ENCODE peak calls at places on chromosome 2, in nine cellular contexts. One of them, this sample, is unnamed.
A peak's percentile ranks its signal among the peaks of the same experiment; 100 is the strongest.

GRCh38 chr2:59584958-59585357 is 968.5 kb downstream of the BCL11A start:
- DNase-seq in epithelial cell of esophagus: peak; percentile 9
- DNase-seq in neural crest cell: peak; percentile 5
- DNase-seq in NCI-H1092 treated with DMSO at 0.1 percent for 48 hours: peak; percentile 48
- DNase-seq in central memory CD4-positive, alpha-beta T cell: no peak
- DNase-seq in HFFc6: no peak
- DNase-seq in tibial nerve: no peak
- DNase-seq in AG10803: no peak
- DNase-seq in A549: no peak
- DNase-seq in this sample: no peak

GRCh38 chr2:157871415-157871814 is 4.7 kb downstream of the ACVR1 start:
- DNase-seq in epithelial cell of esophagus: no peak
- DNase-seq in neural crest cell: no peak
- DNase-seq in NCI-H1092 treated with DMSO at 0.1 percent for 48 hours: no peak
- DNase-seq in central memory CD4-positive, alpha-beta T cell: no peak
- DNase-seq in HFFc6: no peak
- DNase-seq in tibial nerve: no peak
- DNase-seq in AG10803: no peak
- DNase-seq in A549: no peak
- DNase-seq in this sample: no peak

GRCh38 chr2:199384043-199384442 is 73.7 kb downstream of the SATB2 start:
- DNase-seq in epithelial cell of esophagus: no peak
- DNase-seq in neural crest cell: no peak
- DNase-seq in NCI-H1092 treated with DMSO at 0.1 percent for 48 hours: no peak
- DNase-seq in central memory CD4-positive, alpha-beta T cell: no peak
- DNase-seq in HFFc6: no peak
- DNase-seq in tibial nerve: no peak
- DNase-seq in AG10803: no peak
- DNase-seq in A549: no peak
- DNase-seq in this sample: no peak

GRCh38 chr2:122863516-122863915 is 1108.1 kb downstream of the TSN start:
- DNase-seq in epithelial cell of esophagus: no peak
- DNase-seq in neural crest cell: no peak
- DNase-seq in NCI-H1092 treated with DMSO at 0.1 percent for 48 hours: no peak
- DNase-seq in central memory CD4-positive, alpha-beta T cell: no peak
- DNase-seq in HFFc6: no peak
- DNase-seq in tibial nerve: no peak
- DNase-seq in AG10803: no peak
- DNase-seq in A549: no peak
- DNase-seq in this sample: no peak

GRCh38 chr2:222878877-222879601 is 18.2 kb downstream of the ACSL3 start:
- DNase-seq in epithelial cell of esophagus: peak; percentile 91
- DNase-seq in neural crest cell: no peak
- DNase-seq in NCI-H1092 treated with DMSO at 0.1 percent for 48 hours: no peak
- DNase-seq in central memory CD4-positive, alpha-beta T cell: no peak
- DNase-seq in HFFc6: peak; percentile 70
- DNase-seq in tibial nerve: no peak
- DNase-seq in AG10803: peak; percentile 34
- DNase-seq in A549: peak; percentile 22
- DNase-seq in this sample: no peak

GRCh38 chr2:33238111-33238510 is 238.3 kb upstream of the RASGRP3 start:
- DNase-seq in epithelial cell of esophagus: peak; percentile 81
- DNase-seq in neural crest cell: no peak
- DNase-seq in NCI-H1092 treated with DMSO at 0.1 percent for 48 hours: no peak
- DNase-seq in central memory CD4-positive, alpha-beta T cell: no peak
- DNase-seq in HFFc6: peak; percentile 70
- DNase-seq in tibial nerve: no peak
- DNase-seq in AG10803: peak; percentile 36
- DNase-seq in A549: no peak
- DNase-seq in this sample: no peak

GRCh38 chr2:27133905-27134780 is at the start of gene PREB:
- DNase-seq in epithelial cell of esophagus: peak; percentile 94
- DNase-seq in neural crest cell: peak; percentile 99
- DNase-seq in NCI-H1092 treated with DMSO at 0.1 percent for 48 hours: peak; percentile 86
- DNase-seq in central memory CD4-positive, alpha-beta T cell: peak; percentile 98
- DNase-seq in HFFc6: peak; percentile 92
- DNase-seq in tibial nerve: peak; percentile 85
- DNase-seq in AG10803: peak; percentile 90
- DNase-seq in A549: peak; percentile 93
- DNase-seq in this sample: peak; percentile 97

GRCh38 chr2:132668986-132669853 is 785 bp downstream of the LYPD1 start:
- DNase-seq in epithelial cell of esophagus: no peak
- DNase-seq in neural crest cell: peak; percentile 22
- DNase-seq in NCI-H1092 treated with DMSO at 0.1 percent for 48 hours: peak; percentile 32
- DNase-seq in central memory CD4-positive, alpha-beta T cell: no peak
- DNase-seq in HFFc6: no peak
- DNase-seq in tibial nerve: no peak
- DNase-seq in AG10803: no peak
- DNase-seq in A549: no peak
- DNase-seq in this sample: no peak

GRCh38 chr2:20675701-20676352 is 8.9 kb downstream of the GDF7 start:
- DNase-seq in epithelial cell of esophagus: peak; percentile 61
- DNase-seq in neural crest cell: no peak
- DNase-seq in NCI-H1092 treated with DMSO at 0.1 percent for 48 hours: no peak
- DNase-seq in central memory CD4-positive, alpha-beta T cell: no peak
- DNase-seq in HFFc6: no peak
- DNase-seq in tibial nerve: no peak
- DNase-seq in AG10803: no peak
- DNase-seq in A549: no peak
- DNase-seq in this sample: no peak

GRCh38 chr2:176768185-176768584 is 444.4 kb upstream of the HNRNPA3 start:
- DNase-seq in epithelial cell of esophagus: no peak
- DNase-seq in neural crest cell: no peak
- DNase-seq in NCI-H1092 treated with DMSO at 0.1 percent for 48 hours: peak; percentile 4
- DNase-seq in central memory CD4-positive, alpha-beta T cell: no peak
- DNase-seq in HFFc6: no peak
- DNase-seq in tibial nerve: no peak
- DNase-seq in AG10803: no peak
- DNase-seq in A549: no peak
- DNase-seq in this sample: no peak

GRCh38 chr2:122081743-122082142 is 326.3 kb downstream of the TSN start:
- DNase-seq in epithelial cell of esophagus: no peak
- DNase-seq in neural crest cell: no peak
- DNase-seq in NCI-H1092 treated with DMSO at 0.1 percent for 48 hours: peak; percentile 21
- DNase-seq in central memory CD4-positive, alpha-beta T cell: no peak
- DNase-seq in HFFc6: no peak
- DNase-seq in tibial nerve: no peak
- DNase-seq in AG10803: no peak
- DNase-seq in A549: no peak
- DNase-seq in this sample: no peak

GRCh38 chr2:158458617-158458920 is 1.8 kb downstream of the PKP4 start:
- DNase-seq in epithelial cell of esophagus: no peak
- DNase-seq in neural crest cell: no peak
- DNase-seq in NCI-H1092 treated with DMSO at 0.1 percent for 48 hours: no peak
- DNase-seq in central memory CD4-positive, alpha-beta T cell: no peak
- DNase-seq in HFFc6: no peak
- DNase-seq in tibial nerve: no peak
- DNase-seq in AG10803: no peak
- DNase-seq in A549: no peak
- DNase-seq in this sample: no peak

GRCh38 chr2:71466301-71467179 is 13.2 kb downstream of the DYSF start:
- DNase-seq in epithelial cell of esophagus: peak; percentile 35
- DNase-seq in neural crest cell: peak; percentile 32
- DNase-seq in NCI-H1092 treated with DMSO at 0.1 percent for 48 hours: no peak
- DNase-seq in central memory CD4-positive, alpha-beta T cell: no peak
- DNase-seq in HFFc6: no peak
- DNase-seq in tibial nerve: no peak
- DNase-seq in AG10803: peak; percentile 13
- DNase-seq in A549: peak; percentile 46
- DNase-seq in this sample: no peak

GRCh38 chr2:238743243-238744068 is 104.4 kb upstream of the TWIST2 start:
- DNase-seq in epithelial cell of esophagus: no peak
- DNase-seq in neural crest cell: no peak
- DNase-seq in NCI-H1092 treated with DMSO at 0.1 percent for 48 hours: no peak
- DNase-seq in central memory CD4-positive, alpha-beta T cell: no peak
- DNase-seq in HFFc6: no peak
- DNase-seq in tibial nerve: no peak
- DNase-seq in AG10803: no peak
- DNase-seq in A549: no peak
- DNase-seq in this sample: no peak

GRCh38 chr2:56474412-56475158 is 290.8 kb downstream of the CCDC85A start:
- DNase-seq in epithelial cell of esophagus: peak; percentile 21
- DNase-seq in neural crest cell: no peak
- DNase-seq in NCI-H1092 treated with DMSO at 0.1 percent for 48 hours: peak; percentile 88
- DNase-seq in central memory CD4-positive, alpha-beta T cell: no peak
- DNase-seq in HFFc6: peak; percentile 54
- DNase-seq in tibial nerve: no peak
- DNase-seq in AG10803: peak; percentile 69
- DNase-seq in A549: no peak
- DNase-seq in this sample: no peak

GRCh38 chr2:25358836-25359235 is 17.1 kb upstream of the DNMT3A start:
- DNase-seq in epithelial cell of esophagus: no peak
- DNase-seq in neural crest cell: no peak
- DNase-seq in NCI-H1092 treated with DMSO at 0.1 percent for 48 hours: no peak
- DNase-seq in central memory CD4-positive, alpha-beta T cell: no peak
- DNase-seq in HFFc6: no peak
- DNase-seq in tibial nerve: no peak
- DNase-seq in AG10803: no peak
- DNase-seq in A549: no peak
- DNase-seq in this sample: no peak

GRCh38 chr2:79219383-79219988 is 59.9 kb upstream of the REG3A start:
- DNase-seq in epithelial cell of esophagus: peak; percentile 64
- DNase-seq in neural crest cell: peak; percentile 45
- DNase-seq in NCI-H1092 treated with DMSO at 0.1 percent for 48 hours: peak; percentile 40
- DNase-seq in central memory CD4-positive, alpha-beta T cell: no peak
- DNase-seq in HFFc6: peak; percentile 24
- DNase-seq in tibial nerve: peak; percentile 44
- DNase-seq in AG10803: peak; percentile 42
- DNase-seq in A549: peak; percentile 19
- DNase-seq in this sample: no peak

GRCh38 chr2:214558341-214558740 is 147.5 kb downstream of the VWC2L start:
- DNase-seq in epithelial cell of esophagus: peak; percentile 73
- DNase-seq in neural crest cell: no peak
- DNase-seq in NCI-H1092 treated with DMSO at 0.1 percent for 48 hours: no peak
- DNase-seq in central memory CD4-positive, alpha-beta T cell: no peak
- DNase-seq in HFFc6: no peak
- DNase-seq in tibial nerve: no peak
- DNase-seq in AG10803: no peak
- DNase-seq in A549: no peak
- DNase-seq in this sample: no peak

GRCh38 chr2:12679550-12680072 is 37.1 kb upstream of the TRIB2 start:
- DNase-seq in epithelial cell of esophagus: no peak
- DNase-seq in neural crest cell: no peak
- DNase-seq in NCI-H1092 treated with DMSO at 0.1 percent for 48 hours: peak; percentile 5
- DNase-seq in central memory CD4-positive, alpha-beta T cell: no peak
- DNase-seq in HFFc6: no peak
- DNase-seq in tibial nerve: no peak
- DNase-seq in AG10803: no peak
- DNase-seq in A549: no peak
- DNase-seq in this sample: no peak

GRCh38 chr2:71102981-71103681 is 26.9 kb downstream of the MCEE start:
- DNase-seq in epithelial cell of esophagus: peak; percentile 53
- DNase-seq in neural crest cell: no peak
- DNase-seq in NCI-H1092 treated with DMSO at 0.1 percent for 48 hours: no peak
- DNase-seq in central memory CD4-positive, alpha-beta T cell: no peak
- DNase-seq in HFFc6: no peak
- DNase-seq in tibial nerve: no peak
- DNase-seq in AG10803: no peak
- DNase-seq in A549: no peak
- DNase-seq in this sample: no peak

GRCh38 chr2:239380831-239381708 is 19.8 kb downstream of the HDAC4 start:
- DNase-seq in epithelial cell of esophagus: no peak
- DNase-seq in neural crest cell: no peak
- DNase-seq in NCI-H1092 treated with DMSO at 0.1 percent for 48 hours: no peak
- DNase-seq in central memory CD4-positive, alpha-beta T cell: peak; percentile 79
- DNase-seq in HFFc6: no peak
- DNase-seq in tibial nerve: no peak
- DNase-seq in AG10803: no peak
- DNase-seq in A549: no peak
- DNase-seq in this sample: peak; percentile 63

GRCh38 chr2:126658910-126659613 is 3.1 kb downstream of the GYPC start:
- DNase-seq in epithelial cell of esophagus: no peak
- DNase-seq in neural crest cell: no peak
- DNase-seq in NCI-H1092 treated with DMSO at 0.1 percent for 48 hours: no peak
- DNase-seq in central memory CD4-positive, alpha-beta T cell: peak; percentile 30
- DNase-seq in HFFc6: peak; percentile 16
- DNase-seq in tibial nerve: peak; percentile 78
- DNase-seq in AG10803: peak; percentile 87
- DNase-seq in A549: no peak
- DNase-seq in this sample: no peak

GRCh38 chr2:185188656-185189055 is 549.9 kb upstream of the FSIP2 start:
- DNase-seq in epithelial cell of esophagus: no peak
- DNase-seq in neural crest cell: no peak
- DNase-seq in NCI-H1092 treated with DMSO at 0.1 percent for 48 hours: no peak
- DNase-seq in central memory CD4-positive, alpha-beta T cell: no peak
- DNase-seq in HFFc6: no peak
- DNase-seq in tibial nerve: no peak
- DNase-seq in AG10803: no peak
- DNase-seq in A549: no peak
- DNase-seq in this sample: no peak

GRCh38 chr2:150339951-150340350 is 147.5 kb downstream of the RND3 start:
- DNase-seq in epithelial cell of esophagus: no peak
- DNase-seq in neural crest cell: no peak
- DNase-seq in NCI-H1092 treated with DMSO at 0.1 percent for 48 hours: peak; percentile 40
- DNase-seq in central memory CD4-positive, alpha-beta T cell: no peak
- DNase-seq in HFFc6: no peak
- DNase-seq in tibial nerve: no peak
- DNase-seq in AG10803: peak; percentile 47
- DNase-seq in A549: no peak
- DNase-seq in this sample: no peak

GRCh38 chr2:56681659-56682396 is 498.0 kb downstream of the CCDC85A start:
- DNase-seq in epithelial cell of esophagus: no peak
- DNase-seq in neural crest cell: no peak
- DNase-seq in NCI-H1092 treated with DMSO at 0.1 percent for 48 hours: no peak
- DNase-seq in central memory CD4-positive, alpha-beta T cell: no peak
- DNase-seq in HFFc6: peak; percentile 53
- DNase-seq in tibial nerve: no peak
- DNase-seq in AG10803: peak; percentile 53
- DNase-seq in A549: no peak
- DNase-seq in this sample: no peak

GRCh38 chr2:230874876-230875275 is 10.1 kb downstream of the ITM2C start:
- DNase-seq in epithelial cell of esophagus: no peak
- DNase-seq in neural crest cell: no peak
- DNase-seq in NCI-H1092 treated with DMSO at 0.1 percent for 48 hours: no peak
- DNase-seq in central memory CD4-positive, alpha-beta T cell: no peak
- DNase-seq in HFFc6: no peak
- DNase-seq in tibial nerve: no peak
- DNase-seq in AG10803: no peak
- DNase-seq in A549: no peak
- DNase-seq in this sample: no peak

GRCh38 chr2:69616755-69617154 is 26.8 kb downstream of the AAK1 start:
- DNase-seq in epithelial cell of esophagus: peak; percentile 50
- DNase-seq in neural crest cell: no peak
- DNase-seq in NCI-H1092 treated with DMSO at 0.1 percent for 48 hours: no peak
- DNase-seq in central memory CD4-positive, alpha-beta T cell: peak; percentile 35
- DNase-seq in HFFc6: no peak
- DNase-seq in tibial nerve: no peak
- DNase-seq in AG10803: no peak
- DNase-seq in A549: no peak
- DNase-seq in this sample: peak; percentile 40

GRCh38 chr2:38610851-38611801 is 8.4 kb upstream of the HNRNPLL start:
- DNase-seq in epithelial cell of esophagus: peak; percentile 81
- DNase-seq in neural crest cell: no peak
- DNase-seq in NCI-H1092 treated with DMSO at 0.1 percent for 48 hours: no peak
- DNase-seq in central memory CD4-positive, alpha-beta T cell: no peak
- DNase-seq in HFFc6: peak; percentile 54
- DNase-seq in tibial nerve: no peak
- DNase-seq in AG10803: peak; percentile 28
- DNase-seq in A549: no peak
- DNase-seq in this sample: no peak

GRCh38 chr2:192060161-192060560 is 134.6 kb downstream of the TMEFF2 start:
- DNase-seq in epithelial cell of esophagus: no peak
- DNase-seq in neural crest cell: no peak
- DNase-seq in NCI-H1092 treated with DMSO at 0.1 percent for 48 hours: no peak
- DNase-seq in central memory CD4-positive, alpha-beta T cell: no peak
- DNase-seq in HFFc6: no peak
- DNase-seq in tibial nerve: no peak
- DNase-seq in AG10803: no peak
- DNase-seq in A549: no peak
- DNase-seq in this sample: no peak

GRCh38 chr2:241869087-241869961 is at the start of gene RTP5:
- DNase-seq in epithelial cell of esophagus: no peak
- DNase-seq in neural crest cell: no peak
- DNase-seq in NCI-H1092 treated with DMSO at 0.1 percent for 48 hours: no peak
- DNase-seq in central memory CD4-positive, alpha-beta T cell: no peak
- DNase-seq in HFFc6: no peak
- DNase-seq in tibial nerve: no peak
- DNase-seq in AG10803: no peak
- DNase-seq in A549: no peak
- DNase-seq in this sample: no peak

GRCh38 chr2:203650860-203651613 is 55.4 kb upstream of the CD28 start:
- DNase-seq in epithelial cell of esophagus: peak; percentile 81
- DNase-seq in neural crest cell: no peak
- DNase-seq in NCI-H1092 treated with DMSO at 0.1 percent for 48 hours: peak; percentile 49
- DNase-seq in central memory CD4-positive, alpha-beta T cell: no peak
- DNase-seq in HFFc6: peak; percentile 40
- DNase-seq in tibial nerve: peak; percentile 61
- DNase-seq in AG10803: peak; percentile 70
- DNase-seq in A549: peak; percentile 31
- DNase-seq in this sample: no peak